ENCODE peak calls at places on chromosomes 4 and X, in six cellular contexts. One of them, this sample, is unnamed.

GRCh38 chrX:18173494-18174180 is 47.0 kb downstream of the BEND2 start:
- DNase-seq in fibroblast of lung: no peak
- DNase-seq in GM23338: no peak
- DNase-seq in ovary: no peak
- DNase-seq in tibial nerve: no peak
- DNase-seq in psoas muscle: peak; percentile 50
- DNase-seq in this sample: no peak

GRCh38 chr4:5863461-5864113 is 29.3 kb downstream of the CRMP1 start:
- DNase-seq in tibial nerve: no peak
- DNase-seq in fibroblast of lung: peak; percentile 98
- DNase-seq in psoas muscle: no peak
- DNase-seq in GM23338: peak; percentile 46
- DNase-seq in ovary: no peak
- DNase-seq in this sample: no peak

GRCh38 chr4:78552398-78553396 is 1.1 kb downstream of the ANXA3 start:
- DNase-seq in GM23338: peak; percentile 87
- DNase-seq in ovary: no peak
- DNase-seq in tibial nerve: no peak
- DNase-seq in psoas muscle: no peak
- DNase-seq in fibroblast of lung: peak; percentile 78
- DNase-seq in this sample: no peak

GRCh38 chr4:185307136-185307950 is 88.4 kb downstream of the LRP2BP start:
- DNase-seq in tibial nerve: no peak
- DNase-seq in ovary: no peak
- DNase-seq in GM23338: peak; percentile 51
- DNase-seq in psoas muscle: no peak
- DNase-seq in fibroblast of lung: peak; percentile 63
- DNase-seq in this sample: no peak

GRCh38 chr4:7202391-7202790 is 10.1 kb downstream of the SORCS2 start:
- DNase-seq in fibroblast of lung: peak; percentile 61
- DNase-seq in GM23338: no peak
- DNase-seq in psoas muscle: no peak
- DNase-seq in tibial nerve: no peak
- DNase-seq in ovary: no peak
- DNase-seq in this sample: no peak

GRCh38 chr4:5069916-5070315 is 18.6 kb downstream of the STK32B start:
- DNase-seq in psoas muscle: no peak
- DNase-seq in fibroblast of lung: no peak
- DNase-seq in ovary: no peak
- DNase-seq in tibial nerve: no peak
- DNase-seq in GM23338: no peak
- DNase-seq in this sample: no peak

GRCh38 chr4:124947622-124948265 is 235.2 kb upstream of the ANKRD50 start:
- DNase-seq in psoas muscle: no peak
- DNase-seq in GM23338: no peak
- DNase-seq in tibial nerve: no peak
- DNase-seq in ovary: no peak
- DNase-seq in fibroblast of lung: peak; percentile 40
- DNase-seq in this sample: no peak

GRCh38 chr4:15106417-15106816 is 104.1 kb downstream of the CPEB2 start:
- DNase-seq in ovary: no peak
- DNase-seq in fibroblast of lung: no peak
- DNase-seq in GM23338: no peak
- DNase-seq in tibial nerve: no peak
- DNase-seq in psoas muscle: no peak
- DNase-seq in this sample: no peak

GRCh38 chr4:2954358-2955185 is 8.6 kb downstream of the NOP14 start:
- DNase-seq in psoas muscle: no peak
- DNase-seq in fibroblast of lung: no peak
- DNase-seq in ovary: no peak
- DNase-seq in tibial nerve: no peak
- DNase-seq in GM23338: peak; percentile 77
- DNase-seq in this sample: peak; percentile 66

GRCh38 chr4:37794046-37794445 is 32.4 kb upstream of the PGM2 start:
- DNase-seq in psoas muscle: no peak
- DNase-seq in GM23338: no peak
- DNase-seq in ovary: no peak
- DNase-seq in fibroblast of lung: no peak
- DNase-seq in tibial nerve: no peak
- DNase-seq in this sample: no peak

GRCh38 chrX:109578916-109579315 is 42.3 kb downstream of the NXT2 start:
- DNase-seq in tibial nerve: no peak
- DNase-seq in fibroblast of lung: no peak
- DNase-seq in GM23338: no peak
- DNase-seq in ovary: no peak
- DNase-seq in psoas muscle: no peak
- DNase-seq in this sample: no peak

GRCh38 chr4:113471141-113471860 is 290.2 kb downstream of the CAMK2D start:
- DNase-seq in fibroblast of lung: peak; percentile 73
- DNase-seq in psoas muscle: no peak
- DNase-seq in ovary: no peak
- DNase-seq in GM23338: no peak
- DNase-seq in tibial nerve: no peak
- DNase-seq in this sample: no peak

GRCh38 chrX:30642642-30643041 is 10.6 kb upstream of the GK start:
- DNase-seq in ovary: no peak
- DNase-seq in psoas muscle: no peak
- DNase-seq in GM23338: no peak
- DNase-seq in fibroblast of lung: no peak
- DNase-seq in tibial nerve: no peak
- DNase-seq in this sample: no peak

GRCh38 chr4:82780398-82781231 is 18.0 kb downstream of the SCD5 start:
- DNase-seq in psoas muscle: peak; percentile 80
- DNase-seq in tibial nerve: peak; percentile 63
- DNase-seq in ovary: peak; percentile 90
- DNase-seq in GM23338: peak; percentile 21
- DNase-seq in fibroblast of lung: peak; percentile 73
- DNase-seq in this sample: peak; percentile 81

GRCh38 chr4:130238121-130238520 is 1142.2 kb downstream of the C4orf33 start:
- DNase-seq in tibial nerve: no peak
- DNase-seq in fibroblast of lung: peak; percentile 3
- DNase-seq in psoas muscle: no peak
- DNase-seq in GM23338: no peak
- DNase-seq in ovary: no peak
- DNase-seq in this sample: no peak

GRCh38 chr4:82825425-82825824 is 26.8 kb upstream of the SCD5 start:
- DNase-seq in psoas muscle: no peak
- DNase-seq in ovary: no peak
- DNase-seq in GM23338: no peak
- DNase-seq in fibroblast of lung: no peak
- DNase-seq in tibial nerve: no peak
- DNase-seq in this sample: no peak

GRCh38 chr4:177127658-177128057 is 182.0 kb upstream of the NEIL3 start:
- DNase-seq in ovary: no peak
- DNase-seq in fibroblast of lung: peak; percentile 62
- DNase-seq in psoas muscle: no peak
- DNase-seq in GM23338: no peak
- DNase-seq in tibial nerve: no peak
- DNase-seq in this sample: no peak

GRCh38 chrX:131288738-131289511 is at the start of gene IGSF1:
- DNase-seq in GM23338: peak; percentile 80
- DNase-seq in ovary: peak; percentile 33
- DNase-seq in tibial nerve: no peak
- DNase-seq in fibroblast of lung: peak; percentile 41
- DNase-seq in psoas muscle: no peak
- DNase-seq in this sample: no peak

GRCh38 chr4:185671496-185671895 is 136.2 kb upstream of the PDLIM3 start:
- DNase-seq in ovary: no peak
- DNase-seq in psoas muscle: no peak
- DNase-seq in GM23338: no peak
- DNase-seq in fibroblast of lung: no peak
- DNase-seq in tibial nerve: no peak
- DNase-seq in this sample: no peak

GRCh38 chr4:40672528-40673522 is 43.2 kb upstream of the RBM47 start:
- DNase-seq in psoas muscle: no peak
- DNase-seq in ovary: no peak
- DNase-seq in fibroblast of lung: peak; percentile 100
- DNase-seq in GM23338: peak; percentile 69
- DNase-seq in tibial nerve: peak; percentile 19
- DNase-seq in this sample: no peak

GRCh38 chr4:99886146-99886545 is 8.1 kb downstream of the LAMTOR3 start:
- DNase-seq in tibial nerve: no peak
- DNase-seq in psoas muscle: no peak
- DNase-seq in fibroblast of lung: peak; percentile 76
- DNase-seq in GM23338: no peak
- DNase-seq in ovary: no peak
- DNase-seq in this sample: no peak

GRCh38 chr4:48315728-48316630 is 25.4 kb upstream of the SLAIN2 start:
- DNase-seq in tibial nerve: peak; percentile 24
- DNase-seq in fibroblast of lung: peak; percentile 68
- DNase-seq in GM23338: peak; percentile 86
- DNase-seq in psoas muscle: no peak
- DNase-seq in ovary: no peak
- DNase-seq in this sample: no peak

GRCh38 chr4:10212400-10212799 is 95.8 kb upstream of the WDR1 start:
- DNase-seq in GM23338: no peak
- DNase-seq in psoas muscle: no peak
- DNase-seq in tibial nerve: no peak
- DNase-seq in fibroblast of lung: no peak
- DNase-seq in ovary: no peak
- DNase-seq in this sample: no peak

GRCh38 chrX:25003066-25003849 is 12.5 kb downstream of the ARX start:
- DNase-seq in fibroblast of lung: no peak
- DNase-seq in GM23338: peak; percentile 67
- DNase-seq in tibial nerve: no peak
- DNase-seq in ovary: peak; percentile 77
- DNase-seq in psoas muscle: no peak
- DNase-seq in this sample: no peak
- H3K4me3 ChIP-seq in fibroblast of lung: no peak overlapping the region
- H3K4me3 ChIP-seq in GM23338: peak overlapping the region; percentile 54
- H3K4me3 ChIP-seq in tibial nerve: no peak overlapping the region
- H3K4me3 ChIP-seq in ovary: peak overlapping the region; percentile 28
- H3K4me3 ChIP-seq in psoas muscle: no peak overlapping the region
- H3K4me3 ChIP-seq in this sample: no peak overlapping the region

DNA sequence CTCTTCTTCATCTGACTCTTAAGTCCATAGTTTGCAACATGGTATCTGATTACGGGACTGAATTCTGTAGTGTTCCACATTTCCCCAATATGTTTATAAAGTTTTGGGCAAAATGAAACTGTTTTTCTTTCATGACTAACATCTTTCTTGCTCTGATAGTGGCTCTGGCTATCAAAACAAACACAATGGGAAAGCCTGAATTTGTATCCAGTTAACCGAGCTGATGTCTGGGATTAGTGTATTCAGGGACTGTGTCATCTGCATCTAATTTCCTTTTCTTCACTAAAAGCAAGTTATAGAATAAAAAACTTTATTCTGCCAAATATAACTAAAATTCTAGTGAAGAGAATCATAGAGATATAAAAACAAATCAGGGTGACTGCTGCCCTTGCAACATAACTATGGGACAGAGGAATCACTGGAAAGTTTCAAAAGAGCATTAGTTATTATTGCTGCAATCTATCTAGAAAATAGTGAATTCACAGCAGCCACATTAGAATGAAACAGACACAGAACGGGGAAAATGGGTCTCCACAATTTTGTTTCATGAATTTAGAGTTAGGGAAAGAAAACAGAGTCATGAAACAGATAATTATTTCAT is 61.3 kb downstream of the ANTXR2 start:
- DNase-seq in GM23338: no peak
- DNase-seq in tibial nerve: no peak
- DNase-seq in ovary: no peak
- DNase-seq in fibroblast of lung: peak; percentile 83
- DNase-seq in psoas muscle: no peak
- DNase-seq in this sample: no peak
- H3K4me3 ChIP-seq in GM23338: no peak overlapping the region
- H3K4me3 ChIP-seq in tibial nerve: no peak overlapping the region
- H3K4me3 ChIP-seq in ovary: no peak overlapping the region
- H3K4me3 ChIP-seq in fibroblast of lung: no peak overlapping the region
- H3K4me3 ChIP-seq in psoas muscle: no peak overlapping the region
- H3K4me3 ChIP-seq in this sample: no peak overlapping the region

DNA sequence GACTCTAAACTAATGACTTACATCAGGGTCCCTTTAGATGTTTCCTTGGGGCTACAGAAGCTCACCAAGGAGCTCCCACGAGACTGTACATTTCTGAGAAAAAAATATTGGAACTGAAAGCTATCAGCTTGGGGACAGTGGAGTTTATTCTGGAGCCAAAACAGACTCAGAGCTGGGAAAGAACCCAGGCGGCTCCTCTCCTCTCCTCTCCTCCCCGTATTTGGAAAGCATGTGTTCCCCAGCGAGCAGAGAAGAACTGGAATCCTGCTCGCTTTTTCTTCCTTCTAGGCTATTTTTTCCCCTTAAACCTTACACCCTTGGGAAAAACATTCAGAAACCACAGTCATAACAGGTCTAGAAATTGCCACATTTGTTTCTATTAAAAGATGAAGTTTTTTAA is 4.3 kb upstream of the MAP7D3 start:
- DNase-seq in ovary: no peak
- DNase-seq in GM23338: no peak
- DNase-seq in fibroblast of lung: no peak
- DNase-seq in psoas muscle: no peak
- DNase-seq in tibial nerve: peak; percentile 26
- DNase-seq in this sample: no peak
- H3K4me3 ChIP-seq in ovary: no peak overlapping the region
- H3K4me3 ChIP-seq in GM23338: no peak overlapping the region
- H3K4me3 ChIP-seq in fibroblast of lung: peak overlapping the region; percentile 27
- H3K4me3 ChIP-seq in psoas muscle: no peak overlapping the region
- H3K4me3 ChIP-seq in tibial nerve: no peak overlapping the region
- H3K4me3 ChIP-seq in this sample: no peak overlapping the region

GRCh38 chr4:151658959-151659593 is 101.7 kb downstream of the GATB start:
- DNase-seq in GM23338: no peak
- DNase-seq in fibroblast of lung: peak; percentile 61
- DNase-seq in ovary: no peak
- DNase-seq in tibial nerve: no peak
- DNase-seq in psoas muscle: no peak
- DNase-seq in this sample: no peak
- H3K4me3 ChIP-seq in GM23338: no peak overlapping the region
- H3K4me3 ChIP-seq in fibroblast of lung: no peak overlapping the region
- H3K4me3 ChIP-seq in ovary: no peak overlapping the region
- H3K4me3 ChIP-seq in tibial nerve: no peak overlapping the region
- H3K4me3 ChIP-seq in psoas muscle: no peak overlapping the region
- H3K4me3 ChIP-seq in this sample: no peak overlapping the region

GRCh38 chrX:476724-477075 is 90.0 kb upstream of the PPP2R3B start:
- DNase-seq in ovary: no peak
- DNase-seq in psoas muscle: no peak
- DNase-seq in tibial nerve: no peak
- DNase-seq in GM23338: no peak
- DNase-seq in fibroblast of lung: no peak
- DNase-seq in this sample: peak; percentile 49
- H3K4me3 ChIP-seq in ovary: no peak overlapping the region
- H3K4me3 ChIP-seq in psoas muscle: no peak overlapping the region
- H3K4me3 ChIP-seq in tibial nerve: no peak overlapping the region
- H3K4me3 ChIP-seq in GM23338: no peak overlapping the region
- H3K4me3 ChIP-seq in fibroblast of lung: no peak overlapping the region
- H3K4me3 ChIP-seq in this sample: no peak overlapping the region

GRCh38 chrX:45801554-45801953 is 600.9 kb upstream of the DIPK2B start:
- DNase-seq in GM23338: peak; percentile 38
- DNase-seq in fibroblast of lung: peak; percentile 40
- DNase-seq in ovary: peak; percentile 20
- DNase-seq in psoas muscle: no peak
- DNase-seq in tibial nerve: no peak
- DNase-seq in this sample: no peak
- H3K4me3 ChIP-seq in GM23338: no peak overlapping the region
- H3K4me3 ChIP-seq in fibroblast of lung: peak overlapping the region; percentile 38
- H3K4me3 ChIP-seq in ovary: no peak overlapping the region
- H3K4me3 ChIP-seq in psoas muscle: no peak overlapping the region
- H3K4me3 ChIP-seq in tibial nerve: no peak overlapping the region
- H3K4me3 ChIP-seq in this sample: no peak overlapping the region